ENCODE peak calls at places on chromosome 3, in seven cellular contexts. M is CD8-positive, alpha-beta T cell; E is right cardiac atrium; S is neuronal stem cell; W is A549; O is kidney; D is tibial nerve. C is an unnamed sample.
A peak's percentile ranks its signal among the peaks of the same experiment; 100 is the strongest.

GRCh38 chr3:124483915-124484470 is 246.3 kb upstream of the UMPS start:
- DNase-seq in M (no peak), E (no peak), S (no peak), W (no peak), O (no peak), D (no peak), C (no peak)

GRCh38 chr3:39443530-39443929 is 23.9 kb upstream of the MOBP start:
- DNase-seq in M (no peak), E (no peak), S (no peak), W (no peak), O (no peak), D (no peak), C (no peak)

GRCh38 chr3:72492240-72492639 is 356.0 kb downstream of the SHQ1 start:
- DNase-seq in M (no peak), E (peak; percentile 82), S (no peak), W (no peak), O (peak; percentile 84), D (peak; percentile 77), C (no peak)

GRCh38 chr3:165854696-165855095 is 17.5 kb upstream of the BCHE start:
- DNase-seq in M (no peak), E (no peak), S (no peak), W (no peak), O (no peak), D (no peak), C (no peak)

GRCh38 chr3:152040319-152040718 is 166.9 kb downstream of the SUCNR1 start:
- DNase-seq in M (no peak), E (no peak), S (no peak), W (no peak), O (no peak), D (no peak), C (no peak)

GRCh38 chr3:123111640-123112039 is 44.8 kb downstream of the PDIA5 start:
- DNase-seq in M (no peak), E (no peak), S (no peak), W (no peak), O (no peak), D (no peak), C (no peak)

GRCh38 chr3:7307410-7307809 is 446.5 kb downstream of the GRM7 start:
- DNase-seq in M (no peak), E (no peak), S (no peak), W (no peak), O (no peak), D (no peak), C (no peak)

GRCh38 chr3:162338514-162338913 is 841.9 kb downstream of the OTOL1 start:
- DNase-seq in M (no peak), E (no peak), S (no peak), W (no peak), O (no peak), D (no peak), C (no peak)

GRCh38 chr3:62548806-62549205 is 175.5 kb upstream of the FEZF2 start:
- DNase-seq in M (no peak), E (no peak), S (no peak), W (no peak), O (no peak), D (no peak), C (no peak)

GRCh38 chr3:121073011-121073410 is 165.0 kb downstream of the STXBP5L start:
- DNase-seq in M (no peak), E (peak; percentile 17), S (no peak), W (no peak), O (no peak), D (no peak), C (no peak)

GRCh38 chr3:195872800-195873199 is 35.6 kb downstream of the TNK2 start:
- DNase-seq in M (no peak), E (no peak), S (no peak), W (no peak), O (no peak), D (no peak), C (no peak)

GRCh38 chr3:197168606-197169005 is 129.8 kb downstream of the DLG1 start:
- DNase-seq in M (no peak), E (no peak), S (no peak), W (no peak), O (no peak), D (no peak), C (no peak)

GRCh38 chr3:28328188-28329151 is 20.1 kb upstream of the ZCWPW2 start:
- DNase-seq in M (no peak), E (no peak), S (peak; percentile 8), W (no peak), O (no peak), D (no peak), C (no peak)

GRCh38 chr3:53721187-53721946 is 124.9 kb downstream of the CHDH start:
- DNase-seq in M (no peak), E (no peak), S (no peak), W (no peak), O (no peak), D (no peak), C (no peak)

GRCh38 chr3:183548262-183548769 is 7.2 kb downstream of the KLHL6 start:
- DNase-seq in M (no peak), E (no peak), S (peak; percentile 66), W (peak; percentile 46), O (no peak), D (no peak), C (no peak)
- H3K4me1 ChIP-seq in M (peaks cover 30% of the 10 kb centered on the region), E (peaks cover 2% of the 10 kb centered on the region), S (peaks cover 10% of the 10 kb centered on the region), W (peaks cover 9% of the 10 kb centered on the region), O (peaks cover 9% of the 10 kb centered on the region), D (no peaks in the 10 kb centered on the region), C (peaks cover 48% of the 10 kb centered on the region)

DNA sequence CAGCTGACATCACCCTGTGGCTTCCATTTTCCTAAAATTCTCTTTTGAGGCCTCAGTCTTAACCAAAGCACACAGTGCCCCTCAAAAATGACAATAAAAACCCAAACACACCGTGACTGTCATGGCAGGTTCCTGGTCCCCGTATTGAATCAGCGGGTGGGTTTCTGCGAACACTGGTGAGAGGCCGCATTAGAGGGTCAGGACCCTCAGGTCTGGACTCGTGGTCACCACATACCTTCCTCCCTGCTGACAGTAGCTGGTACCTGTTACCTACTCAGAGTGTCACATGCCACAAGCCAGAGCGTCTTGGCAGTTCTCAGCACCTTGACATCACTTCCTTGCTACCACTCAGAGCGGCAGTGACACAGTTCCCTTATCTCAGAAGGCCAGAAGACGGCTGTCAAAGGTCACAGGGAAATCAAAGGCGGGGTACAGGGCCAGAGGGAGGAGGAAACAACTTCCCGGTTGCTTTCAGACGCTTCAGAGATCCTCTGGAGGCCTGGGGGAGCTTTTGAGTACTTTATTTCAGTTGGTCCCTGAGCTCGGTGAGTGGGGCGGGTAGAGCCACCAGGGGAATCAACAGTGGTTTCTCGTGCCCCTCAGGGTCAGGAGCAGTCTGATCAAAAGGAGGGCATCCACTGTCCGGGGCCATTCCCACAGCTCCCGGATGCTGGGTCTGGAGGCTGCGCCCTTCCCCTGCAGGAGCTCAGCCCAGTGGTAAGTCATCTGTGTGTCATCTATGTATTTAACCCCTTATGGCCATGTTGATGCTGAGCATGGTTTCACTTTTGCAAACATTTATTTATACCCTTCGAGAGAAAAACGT is at the start of the genes CCR5AS and CCRL2:
- DNase-seq in M (peak; percentile 12), E (peak; percentile 72), S (no peak), W (no peak), O (peak; percentile 84), D (no peak), C (peak; percentile 29)
- H3K4me3 ChIP-seq in M (peak within 1 kb of the TSS; percentile 53), E (peak within 1 kb of the TSS; percentile 42), S (no peak within 1 kb of the TSS), W (no peak within 1 kb of the TSS), O (peak within 1 kb of the TSS; percentile 24), D (peak within 1 kb of the TSS; percentile 36), C (peak within 1 kb of the TSS; percentile 57)

DNA sequence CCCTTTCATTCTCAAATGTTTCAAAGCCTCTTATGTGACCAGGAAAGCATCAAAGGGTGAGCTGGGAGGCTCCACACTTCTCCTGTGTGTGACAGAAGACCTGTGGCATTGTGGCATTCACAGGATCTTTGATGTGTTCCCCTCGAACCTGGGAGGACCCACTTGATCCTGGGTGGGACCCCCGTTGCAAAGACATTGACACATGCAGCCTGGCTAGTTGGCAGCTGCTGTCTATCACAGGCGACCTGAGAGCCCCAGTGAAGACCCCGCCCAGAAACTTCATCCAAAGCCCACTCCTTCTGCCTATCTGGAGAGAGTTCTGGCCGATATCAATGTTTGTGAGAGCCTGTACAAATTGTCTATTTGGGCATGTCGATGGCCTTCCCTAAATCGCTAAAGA is 140.4 kb upstream of the ATP2B2 start:
- DNase-seq in M (no peak), E (no peak), S (no peak), W (no peak), O (no peak), D (no peak), C (no peak)
- H3K9me3 ChIP-seq in M (no peaks in the 10 kb centered on the region), E (no peaks in the 10 kb centered on the region), S (no peaks in the 10 kb centered on the region), W (no peaks in the 10 kb centered on the region), O (no peaks in the 10 kb centered on the region), D (no peaks in the 10 kb centered on the region), C (no peaks in the 10 kb centered on the region)

GRCh38 chr3:172125963-172126403 is 86.6 kb downstream of the FNDC3B start:
- DNase-seq in M (no peak), E (peak; percentile 79), S (no peak), W (no peak), O (no peak), D (no peak), C (no peak)
- H3K4me1 ChIP-seq in M (peaks cover 8% of the 10 kb centered on the region), E (peaks cover 7% of the 10 kb centered on the region), S (peaks cover 24% of the 10 kb centered on the region), W (peaks cover 65% of the 10 kb centered on the region), O (peaks cover 10% of the 10 kb centered on the region), D (peaks cover 48% of the 10 kb centered on the region), C (peaks cover 7% of the 10 kb centered on the region)

GRCh38 chr3:47603332-47603731 is 24.7 kb upstream of the CSPG5 start:
- DNase-seq in M (no peak), E (no peak), S (no peak), W (no peak), O (no peak), D (no peak), C (no peak)
- H3K4me3 ChIP-seq in M (no peak overlapping the region), E (no peak overlapping the region), S (no peak overlapping the region), W (no peak overlapping the region), O (no peak overlapping the region), D (no peak overlapping the region), C (no peak overlapping the region)

GRCh38 chr3:31654998-31655397 is 122.3 kb downstream of the STT3B start:
- DNase-seq in M (no peak), E (no peak), S (no peak), W (no peak), O (no peak), D (no peak), C (no peak)
- H3K9me3 ChIP-seq in M (peaks cover 41% of the 10 kb centered on the region), E (no peaks in the 10 kb centered on the region), S (peaks cover 5% of the 10 kb centered on the region), W (peaks cover 62% of the 10 kb centered on the region), O (peaks cover 32% of the 10 kb centered on the region), D (no peaks in the 10 kb centered on the region), C (peaks cover 48% of the 10 kb centered on the region)

GRCh38 chr3:13519392-13519791 is 29.5 kb upstream of the FBLN2 start:
- DNase-seq in M (no peak), E (peak; percentile 32), S (no peak), W (no peak), O (peak; percentile 57), D (no peak), C (no peak)

GRCh38 chr3:13524979-13525669 is 23.8 kb upstream of the FBLN2 start:
- DNase-seq in M (no peak), E (no peak), S (no peak), W (no peak), O (no peak), D (no peak), C (no peak)

GRCh38 chr3:13521309-13521708 is 27.6 kb upstream of the FBLN2 start:
- DNase-seq in M (no peak), E (no peak), S (no peak), W (no peak), O (no peak), D (no peak), C (no peak)

GRCh38 chr3:13520326-13520880 is 28.5 kb upstream of the FBLN2 start:
- DNase-seq in M (no peak), E (peak; percentile 5), S (no peak), W (no peak), O (peak; percentile 43), D (no peak), C (no peak)

GRCh38 chr3:13522236-13522635 is 26.7 kb upstream of the FBLN2 start:
- DNase-seq in M (no peak), E (peak; percentile 4), S (no peak), W (no peak), O (peak; percentile 19), D (no peak), C (no peak)
- H3K4me1 ChIP-seq in M (no peaks in the 10 kb centered on the region), E (peaks cover 8% of the 10 kb centered on the region), S (peaks cover 11% of the 10 kb centered on the region), W (no peaks in the 10 kb centered on the region), O (no peaks in the 10 kb centered on the region), D (peaks cover 33% of the 10 kb centered on the region), C (no peaks in the 10 kb centered on the region)

C was measured in CD8-positive, alpha-beta memory T cell.